ENCODE peak calls at places on chromosomes 4 and X, in seven cellular contexts. B, U, Y, G, O, E and T are unnamed samples.

GRCh38 chr4:20126906-20127305 is 124.8 kb upstream of the SLIT2 start:
- DNase-seq in G (no peak), B (no peak), Y (peak), U (no peak), E (no peak), O (no peak), T (no peak)

GRCh38 chrX:313546-313945 is 5.0 kb downstream of the GTPBP6 start:
- DNase-seq in E (peak), Y (no peak), U (no peak), B (no peak), O (no peak), G (no peak), T (no peak)

GRCh38 chr4:37188100-37188499 is 56.4 kb upstream of the NWD2 start:
- DNase-seq in G (peak), B (no peak), O (no peak), E (no peak), Y (no peak), U (no peak), T (no peak)

GRCh38 chr4:79281577-79282359 is 44.1 kb downstream of the NAA11 start:
- DNase-seq in E (no peak), B (no peak), Y (no peak), G (no peak), O (no peak), U (no peak), T (no peak)

GRCh38 chr4:31283689-31284088 is 563.5 kb downstream of the PCDH7 start:
- DNase-seq in E (no peak), B (no peak), O (no peak), U (no peak), Y (no peak), G (no peak), T (no peak)

GRCh38 chrX:152821145-152821765 is 9.3 kb downstream of the CETN2 start:
- DNase-seq in E (no peak), U (no peak), G (peak), O (no peak), Y (peak), B (no peak), T (no peak)

GRCh38 chrX:126485371-126485770 is 67.2 kb downstream of the DCAF12L1 start:
- DNase-seq in U (no peak), E (no peak), G (no peak), B (no peak), Y (no peak), O (no peak), T (no peak)

GRCh38 chr4:168098257-168098717 is 6.0 kb downstream of the ANXA10 start:
- DNase-seq in E (no peak), G (peak), U (no peak), O (no peak), B (no peak), Y (peak), T (peak)

GRCh38 chrX:118823263-118824172 is at the start of gene ZCCHC12:
- DNase-seq in U (peak), Y (peak), E (peak), G (peak), O (peak), B (peak), T (no peak)

GRCh38 chr4:155667538-155668511 is 1.2 kb downstream of the GUCY1A1 start:
- DNase-seq in O (peak), U (peak), E (peak), B (no peak), G (no peak), Y (peak), T (no peak)

GRCh38 chr4:105140684-105141490 is 5.8 kb upstream of the TET2 start:
- DNase-seq in Y (peak), B (peak), U (no peak), O (no peak), E (no peak), G (no peak), T (no peak)

GRCh38 chr4:163902417-163902816 is 407.9 kb downstream of the TMA16 start:
- DNase-seq in B (no peak), G (no peak), Y (no peak), U (no peak), E (no peak), O (no peak), T (no peak)

GRCh38 chr4:2931765-2932560 is 31.2 kb downstream of the NOP14 start:
- DNase-seq in U (peak), G (no peak), O (peak), Y (no peak), E (peak), B (no peak), T (no peak)

GRCh38 chr4:169407217-169407845 is 136.6 kb upstream of the SH3RF1 start:
- DNase-seq in U (no peak), Y (no peak), E (no peak), O (no peak), G (no peak), B (no peak), T (no peak)

GRCh38 chr4:124902111-124902510 is 189.6 kb upstream of the ANKRD50 start:
- DNase-seq in B (no peak), O (no peak), G (no peak), Y (no peak), U (no peak), E (no peak), T (no peak)

GRCh38 chr4:143721317-143721716 is 20.8 kb upstream of the FREM3 start:
- DNase-seq in Y (peak), U (no peak), G (no peak), E (no peak), O (no peak), B (no peak), T (peak)

GRCh38 chrX:152637649-152638442 is at the start of gene GABRQ:
- DNase-seq in O (no peak), Y (peak), E (no peak), U (peak), B (no peak), G (peak), T (no peak)

GRCh38 chrX:79511799-79512198 is 144.7 kb upstream of the ITM2A start:
- DNase-seq in Y (no peak), U (no peak), G (no peak), E (no peak), O (no peak), B (no peak), T (no peak)

GRCh38 chr4:80070880-80071620 is 2.0 kb downstream of the ANTXR2 start:
- DNase-seq in E (no peak), O (no peak), U (no peak), G (no peak), B (no peak), Y (no peak), T (no peak)

GRCh38 chrX:136260801-136261200 is 9.6 kb upstream of the MAP7D3 start:
- DNase-seq in O (no peak), Y (peak), B (no peak), G (no peak), E (peak), U (no peak), T (peak)

GRCh38 chr4:37737456-37737855 is 51.3 kb upstream of the RELL1 start:
- DNase-seq in Y (peak), G (no peak), E (no peak), B (no peak), U (no peak), O (no peak), T (no peak)

GRCh38 chr4:184644553-184645307 is 4.5 kb downstream of the CASP3 start:
- DNase-seq in B (no peak), O (no peak), U (no peak), E (no peak), G (no peak), Y (peak), T (no peak)

GRCh38 chr4:22969314-22969896 is 276.7 kb downstream of the GBA3 start:
- DNase-seq in G (no peak), O (no peak), E (no peak), U (no peak), Y (peak), B (no peak), T (no peak)

GRCh38 chrX:106726485-106727437 is at the start of gene RNF128:
- DNase-seq in O (no peak), E (peak), G (peak), Y (peak), U (peak), B (no peak), T (no peak)

GRCh38 chr4:95409127-95409526 is 139.6 kb downstream of the UNC5C start:
- DNase-seq in O (no peak), Y (peak), U (no peak), G (no peak), B (no peak), E (no peak), T (no peak)

GRCh38 chr4:151563194-151563593 is 154.2 kb downstream of the FHIP1A start:
- DNase-seq in B (no peak), U (no peak), O (no peak), E (no peak), G (no peak), Y (no peak), T (no peak)

GRCh38 chr4:117560329-117560728 is 474.0 kb upstream of the NDST3 start:
- DNase-seq in E (no peak), U (no peak), G (peak), O (no peak), B (no peak), Y (no peak), T (no peak)

GRCh38 chr4:53702334-53703266 is 111.3 kb upstream of the LNX1 start:
- DNase-seq in O (peak), G (no peak), E (peak), B (no peak), U (peak), Y (peak), T (no peak)

GRCh38 chr4:107265859-107266258 is 229.7 kb upstream of the DKK2 start:
- DNase-seq in B (no peak), U (no peak), Y (no peak), E (no peak), O (no peak), G (no peak), T (no peak)

GRCh38 chr4:123587983-123588494 is 191.4 kb downstream of the SPRY1 start:
- DNase-seq in G (peak), E (peak), O (no peak), Y (peak), U (no peak), B (no peak), T (no peak)

GRCh38 chrX:22135171-22135711 is 103.1 kb downstream of the PHEX start:
- DNase-seq in E (no peak), O (no peak), G (no peak), U (no peak), Y (peak), B (no peak), T (no peak)

GRCh38 chr4:117137143-117137542 is 51.8 kb upstream of the TRAM1L1 start:
- DNase-seq in O (no peak), E (no peak), Y (peak), G (peak), U (no peak), B (no peak), T (no peak)

GRCh38 chr4:588351-588849 is 12.3 kb upstream of the TMEM271 start:
- DNase-seq in G (no peak), O (no peak), E (no peak), U (no peak), Y (no peak), B (no peak), T (no peak)

GRCh38 chr4:101711590-101712255 is 78.8 kb upstream of the BANK1 start:
- DNase-seq in O (no peak), G (no peak), U (no peak), Y (peak), B (no peak), E (no peak), T (no peak)

GRCh38 chrX:45138525-45138924 is 62.2 kb downstream of the DIPK2B start:
- DNase-seq in B (no peak), Y (no peak), O (no peak), E (no peak), G (no peak), U (no peak), T (no peak)

GRCh38 chr4:1045595-1046201 is 34.3 kb downstream of the FGFRL1 start:
- DNase-seq in G (no peak), E (peak), Y (no peak), U (no peak), O (peak), B (no peak), T (no peak)

GRCh38 chrX:112834016-112834855 is 6.4 kb downstream of the AMOT start:
- DNase-seq in B (no peak), Y (peak), U (no peak), O (no peak), G (no peak), E (no peak), T (no peak)